ENCODE peak calls at places on chromosomes 2 and 18, in five cellular contexts. Y, O, W, Z and C are unnamed samples. For H3K4me1, the result is how much of the 10 kb centered on the place peaks cover.

GRCh38 chr18:41871229-41872000 is 83.6 kb upstream of the PIK3C3 start:
- DNase-seq in O (no peak), W (no peak), Y (no peak), Z (no peak), C (no peak)

GRCh38 chr18:24398515-24398914 is 891 bp upstream of the OSBPL1A start:
- DNase-seq in W (no peak), O (no peak), Z (peak), Y (peak), C (no peak)

GRCh38 chr18:9429662-9429993 is 45.7 kb upstream of the RALBP1 start:
- DNase-seq in O (no peak), Z (no peak), W (no peak), Y (no peak), C (no peak)

GRCh38 chr18:72840109-72840508 is 27.7 kb downstream of the NETO1 start:
- DNase-seq in W (no peak), O (no peak), Z (no peak), Y (no peak), C (no peak)

GRCh38 chr2:33267745-33268144 is 208.7 kb upstream of the RASGRP3 start:
- DNase-seq in W (no peak), Z (peak), Y (peak), O (no peak), C (no peak)

GRCh38 chr18:38007931-38008330 is 442.3 kb upstream of the CELF4 start:
- DNase-seq in Y (no peak), Z (peak), W (no peak), O (no peak), C (no peak)

GRCh38 chr2:31319391-31320175 is 85.6 kb downstream of the EHD3 start:
- DNase-seq in Z (peak), Y (no peak), W (peak), O (peak), C (no peak)

GRCh38 chr2:221969830-221970144 is 329.0 kb downstream of the PAX3 start:
- DNase-seq in O (no peak), Z (no peak), Y (no peak), W (no peak), C (no peak)

GRCh38 chr2:155982111-155982510 is 350.4 kb downstream of the NR4A2 start:
- DNase-seq in Y (no peak), W (no peak), O (no peak), Z (no peak), C (peak)

GRCh38 chr2:44941551-44942234 is at the start of gene SIX3:
- DNase-seq in W (no peak), Z (no peak), Y (peak), O (peak), C (peak)

GRCh38 chr2:162509288-162509968 is 165.5 kb downstream of the GCA start:
- DNase-seq in O (no peak), W (no peak), Z (peak), Y (peak), C (no peak)

GRCh38 chr2:10101491-10101890 is 21.0 kb upstream of the RRM2 start:
- DNase-seq in O (no peak), W (no peak), Y (no peak), Z (no peak), C (no peak)

GRCh38 chr18:41761329-41762028 is 193.6 kb upstream of the PIK3C3 start:
- DNase-seq in O (no peak), W (no peak), Z (peak), Y (peak), C (peak)

GRCh38 chr2:206158563-206159345 is 490 bp downstream of the NDUFS1 start:
- DNase-seq in Z (peak), Y (peak), O (no peak), W (no peak), C (no peak)

GRCh38 chr18:47881752-47882455 is 48.6 kb downstream of the SMAD2 start:
- DNase-seq in O (no peak), W (no peak), Z (peak), Y (peak), C (no peak)

GRCh38 chr2:113823729-113824595 is 65.9 kb upstream of the ACTR3 start:
- DNase-seq in Y (no peak), Z (no peak), O (no peak), W (no peak), C (no peak)

GRCh38 chr18:76420888-76421287 is 74.2 kb downstream of the ZNF516 start:
- DNase-seq in W (no peak), Y (no peak), O (no peak), Z (no peak), C (no peak)

GRCh38 chr2:28821295-28821958 is 10.8 kb downstream of the SPDYA start:
- DNase-seq in W (peak), Y (peak), Z (peak), O (peak), C (peak)

GRCh38 chr2:234949762-234950434 is 1.9 kb upstream of the SH3BP4 start:
- DNase-seq in W (no peak), Z (peak), Y (peak), O (no peak), C (peak)

GRCh38 chr2:154707994-154708393 is 9.5 kb downstream of the KCNJ3 start:
- DNase-seq in Z (no peak), Y (no peak), O (no peak), W (no peak), C (no peak)

GRCh38 chr18:3528251-3528650 is 78.3 kb downstream of the TGIF1 start:
- DNase-seq in W (no peak), O (no peak), Z (no peak), Y (no peak), C (no peak)

GRCh38 chr2:209933499-209934458 is 68.7 kb upstream of the RPE start:
- DNase-seq in Z (no peak), Y (peak), O (no peak), W (no peak), C (peak)

GRCh38 chr2:226031078-226031937 is 631.8 kb downstream of the NYAP2 start:
- DNase-seq in Z (peak), O (peak), Y (peak), W (no peak), C (peak)

GRCh38 chr18:6414118-6414722 is 491 bp downstream of the L3MBTL4 start:
- DNase-seq in W (no peak), Z (peak), Y (no peak), O (peak), C (peak)

GRCh38 chr2:10919776-10920606 is 8.3 kb downstream of the KCNF1 start:
- DNase-seq in O (no peak), Y (no peak), W (peak), Z (no peak), C (no peak)

GRCh38 chr2:224401641-224402342 is at the start of gene FAM124B:
- DNase-seq in O (no peak), W (no peak), Z (peak), Y (no peak), C (no peak)
- H3K4me3 ChIP-seq in O (no peak), W (no peak), Z (peak), Y (peak), C (peak)

DNA sequence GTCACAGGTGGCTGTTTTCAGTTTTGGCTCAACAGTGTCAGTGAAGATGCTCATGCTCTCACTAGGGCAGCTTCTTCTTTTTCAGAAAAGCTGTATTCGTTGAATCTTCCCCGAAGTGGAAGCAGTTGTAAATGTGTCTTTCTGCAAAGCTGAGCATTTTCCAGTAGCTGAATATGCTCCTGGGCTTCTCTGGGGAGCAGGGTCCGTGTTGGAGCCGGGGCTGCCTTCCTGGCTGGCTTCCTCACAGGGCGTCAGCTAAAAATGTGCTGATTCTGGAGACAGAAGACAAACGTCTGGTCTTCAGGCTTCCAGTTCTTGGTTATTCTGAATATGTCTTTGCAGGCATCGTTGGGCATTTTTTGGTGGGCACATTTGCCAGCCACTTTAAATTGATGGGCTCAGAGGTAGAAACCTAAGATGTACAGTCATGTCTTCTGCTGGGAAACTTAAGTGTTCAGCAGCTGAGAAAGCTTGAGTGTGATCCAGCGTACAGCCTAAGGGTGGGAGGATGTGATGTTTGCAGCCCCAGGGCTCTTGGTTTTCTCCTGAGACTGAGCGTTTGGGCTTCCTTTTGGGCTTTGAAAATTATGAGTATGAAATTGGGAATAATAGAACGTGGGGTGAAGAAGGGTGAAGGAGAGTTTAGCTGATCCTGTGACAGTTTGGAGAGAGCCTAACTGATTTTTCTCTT is 19.0 kb downstream of the SETBP1 start:
- DNase-seq in Z (no peak), Y (no peak), O (no peak), W (no peak), C (no peak)
- H3K4me1 ChIP-seq in Z (under half), Y (under half), O (under half), W (under half), C (under half)

GRCh38 chr2:215808194-215808593 is 205.2 kb downstream of the MREG start:
- DNase-seq in Y (no peak), O (no peak), W (no peak), Z (no peak), C (no peak)
- H3K4me2 ChIP-seq in Y (no peak), O (peak), W (no peak), Z (no peak), C (no peak)

DNA sequence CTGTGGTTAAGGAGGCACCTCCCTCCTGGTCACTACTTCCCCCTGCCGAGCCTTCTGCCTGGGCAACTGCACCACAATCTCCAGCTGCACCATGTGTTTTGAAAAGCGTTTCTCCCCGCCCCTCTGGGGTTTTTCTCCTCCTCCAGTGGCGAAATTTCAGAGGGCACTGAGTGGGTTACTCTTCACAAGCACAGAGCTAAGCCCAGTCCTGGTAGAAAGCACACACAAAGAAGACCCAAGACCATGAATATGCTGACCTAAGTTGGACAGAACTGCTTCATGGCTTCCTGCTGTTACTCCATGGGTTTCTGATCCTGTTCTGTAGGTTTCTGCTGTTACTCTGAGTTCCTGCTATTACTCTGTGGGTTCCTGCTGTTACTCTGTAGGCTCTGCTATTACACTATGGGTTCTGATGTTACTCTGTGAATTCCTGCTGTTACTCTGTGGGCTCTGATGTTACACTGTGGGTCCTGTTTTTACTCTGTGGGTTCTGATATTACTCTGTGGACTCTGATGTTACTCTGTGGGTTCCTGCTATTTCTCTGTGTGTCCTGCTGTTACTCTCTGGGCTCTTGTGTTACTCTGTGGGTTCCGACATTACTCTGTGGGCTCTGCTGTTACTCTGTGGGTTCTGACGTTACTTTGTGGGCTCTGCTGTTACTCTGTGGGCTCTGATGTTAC is 216.6 kb downstream of the RTP5 start:
- DNase-seq in Z (peak), Y (no peak), O (peak), W (peak), C (no peak)
- H3K4me3 ChIP-seq in Z (no peak), Y (no peak), O (peak), W (peak), C (no peak)

GRCh38 chr2:134292514-134292913 is 38.6 kb downstream of the MGAT5 start:
- DNase-seq in Z (no peak), O (no peak), Y (no peak), W (no peak), C (no peak)
- H3K4me1 ChIP-seq in Z (under half), O (under half), Y (under half), W (half or more), C (under half)

DNA sequence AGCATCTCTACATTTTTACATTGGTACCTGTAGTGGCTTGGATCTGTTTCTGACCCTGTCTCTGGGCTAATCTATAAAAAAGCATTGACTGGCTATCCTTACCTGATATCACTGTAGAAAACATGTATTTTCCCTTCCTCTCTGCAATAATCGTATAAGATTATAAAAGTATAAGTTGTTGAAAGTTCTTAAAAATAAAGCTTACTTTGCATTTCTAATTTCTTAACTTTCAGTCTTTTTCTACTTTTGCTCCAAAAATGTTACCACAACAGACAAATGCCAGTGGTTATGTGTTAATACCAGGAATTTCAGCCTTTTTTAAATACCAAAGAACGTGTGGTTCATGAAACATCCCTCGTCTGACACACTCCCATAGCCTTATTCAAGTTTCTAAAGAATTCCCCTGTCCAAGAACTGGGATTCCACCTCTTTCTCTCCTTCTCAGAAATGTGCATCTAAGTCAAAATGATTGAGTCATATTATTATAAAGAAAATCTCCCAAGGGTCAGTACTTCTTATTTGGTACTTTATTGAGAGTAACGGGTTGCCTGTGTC is 28.5 kb upstream of the ACKR3 start:
- DNase-seq in Z (no peak), O (no peak), W (no peak), Y (peak), C (no peak)
- H3K4me2 ChIP-seq in Z (no peak), O (no peak), W (no peak), Y (no peak), C (no peak)

GRCh38 chr2:72149556-72150156 is 2.0 kb upstream of the CYP26B1 start:
- DNase-seq in Y (peak), O (no peak), W (no peak), Z (no peak), C (peak)
- H3K4me3 ChIP-seq in Y (peak), O (peak), W (no peak), Z (peak), C (peak)